ENCODE peak calls at places on chromosomes 16 and 17, in seven cellular contexts. L is epithelial cell of esophagus, K is neural progenitor cell, O is WTC11, S is SK-N-SH, J is fibroblast of the aortic adventitia, G is prostate gland. A is an unnamed sample.

GRCh38 chr17:68035523-68036303 is at the start of gene KPNA2:
- DNase-seq in L (peak; percentile 98), K (peak; percentile 97), O (peak; percentile 90), S (peak; percentile 99), J (peak; percentile 99), G (peak; percentile 92), A (peak; percentile 91)

GRCh38 chr17:181213-182163 is at the start of gene DOC2B:
- DNase-seq in L (peak; percentile 24), K (peak; percentile 83), O (peak; percentile 54), S (peak; percentile 93), J (peak; percentile 2), G (peak; percentile 19), A (peak; percentile 32)

GRCh38 chr17:40399185-40399584 is 18.5 kb downstream of the TOP2A start:
- DNase-seq in L (peak; percentile 68), K (peak; percentile 72), O (no peak), S (peak; percentile 48), J (peak; percentile 83), G (no peak), A (no peak)

GRCh38 chr16:57245472-57246113 is 534 bp downstream of the ARL2BP start:
- DNase-seq in L (peak; percentile 31), K (no peak), O (peak; percentile 30), S (peak; percentile 62), J (peak; percentile 20), G (peak; percentile 24), A (peak; percentile 14)

GRCh38 chr17:17849863-17850373 is 13.1 kb upstream of the SREBF1 start:
- DNase-seq in L (no peak), K (peak; percentile 58), O (no peak), S (peak; percentile 58), J (peak; percentile 51), G (no peak), A (peak; percentile 31)

GRCh38 chr17:33225509-33225908 is 67.6 kb downstream of the ASIC2 start:
- DNase-seq in L (no peak), K (no peak), O (no peak), S (no peak), J (no peak), G (no peak), A (no peak)

GRCh38 chr17:83046759-83047478 is 32.5 kb upstream of the METRNL start:
- DNase-seq in L (no peak), K (no peak), O (no peak), S (no peak), J (no peak), G (no peak), A (no peak)

GRCh38 chr17:61302911-61303310 is 96.7 kb upstream of the TBX2 start:
- DNase-seq in L (no peak), K (no peak), O (no peak), S (no peak), J (no peak), G (no peak), A (no peak)

GRCh38 chr16:24208710-24209109 is 47.4 kb upstream of the CACNG3 start:
- DNase-seq in L (no peak), K (peak; percentile 94), O (peak; percentile 14), S (peak; percentile 12), J (no peak), G (no peak), A (no peak)

GRCh38 chr17:39082482-39082881 is 69.0 kb downstream of the PLXDC1 start:
- DNase-seq in L (no peak), K (no peak), O (no peak), S (no peak), J (peak; percentile 94), G (no peak), A (no peak)

GRCh38 chr17:13393841-13394710 is 207.7 kb downstream of the HS3ST3A1 start:
- DNase-seq in L (peak; percentile 58), K (no peak), O (no peak), S (no peak), J (peak; percentile 83), G (no peak), A (no peak)

GRCh38 chr17:40605301-40605700 is 40.0 kb upstream of the CCR7 start:
- DNase-seq in L (peak; percentile 30), K (no peak), O (no peak), S (no peak), J (no peak), G (no peak), A (no peak)

GRCh38 chr16:56948234-56948633 is 13.5 kb upstream of the CETP start:
- DNase-seq in L (no peak), K (no peak), O (no peak), S (no peak), J (no peak), G (no peak), A (no peak)

GRCh38 chr16:15509051-15509592 is 74.7 kb downstream of the BMERB1 start:
- DNase-seq in L (no peak), K (no peak), O (no peak), S (peak; percentile 27), J (no peak), G (no peak), A (no peak)

GRCh38 chr17:17740627-17741237 is 59.5 kb downstream of the RAI1 start:
- DNase-seq in L (peak; percentile 52), K (no peak), O (peak; percentile 43), S (no peak), J (no peak), G (no peak), A (no peak)

GRCh38 chr17:63512388-63512787 is 10.8 kb upstream of the KCNH6 start:
- DNase-seq in L (no peak), K (no peak), O (no peak), S (no peak), J (no peak), G (no peak), A (no peak)

GRCh38 chr17:80938556-80938955 is 53.1 kb upstream of the CHMP6 start:
- DNase-seq in L (no peak), K (no peak), O (no peak), S (no peak), J (no peak), G (no peak), A (no peak)

GRCh38 chr16:24643489-24643888 is 86.0 kb upstream of the TNRC6A start:
- DNase-seq in L (no peak), K (no peak), O (no peak), S (no peak), J (no peak), G (no peak), A (no peak)

GRCh38 chr17:73841431-73842060 is 197.3 kb upstream of the SDK2 start:
- DNase-seq in L (no peak), K (peak; percentile 66), O (peak; percentile 54), S (peak; percentile 65), J (no peak), G (no peak), A (no peak)

GRCh38 chr17:57672205-57672632 is 72.9 kb downstream of the CCDC182 start:
- DNase-seq in L (peak; percentile 87), K (no peak), O (no peak), S (peak; percentile 58), J (peak; percentile 62), G (peak; percentile 21), A (no peak)
- TF ChIP-seq CTCF in L (no peak), K (no peak), O (peak; percentile 10), S (no peak), J (no peak), G (no peak), A (no peak)

GRCh38 chr17:76367647-76368046 is 13.9 kb upstream of the PRPSAP1 start:
- DNase-seq in L (no peak), K (no peak), O (no peak), S (no peak), J (no peak), G (no peak), A (no peak)

GRCh38 chr17:76363107-76363801 is 9.5 kb upstream of the PRPSAP1 start:
- DNase-seq in L (no peak), K (no peak), O (no peak), S (no peak), J (no peak), G (no peak), A (no peak)

GRCh38 chr17:76366247-76366646 is 12.5 kb upstream of the PRPSAP1 start:
- DNase-seq in L (no peak), K (no peak), O (no peak), S (no peak), J (no peak), G (no peak), A (no peak)

GRCh38 chr17:76368545-76368944 is 14.8 kb upstream of the PRPSAP1 start:
- DNase-seq in L (no peak), K (no peak), O (no peak), S (peak; percentile 85), J (no peak), G (no peak), A (no peak)

DNA sequence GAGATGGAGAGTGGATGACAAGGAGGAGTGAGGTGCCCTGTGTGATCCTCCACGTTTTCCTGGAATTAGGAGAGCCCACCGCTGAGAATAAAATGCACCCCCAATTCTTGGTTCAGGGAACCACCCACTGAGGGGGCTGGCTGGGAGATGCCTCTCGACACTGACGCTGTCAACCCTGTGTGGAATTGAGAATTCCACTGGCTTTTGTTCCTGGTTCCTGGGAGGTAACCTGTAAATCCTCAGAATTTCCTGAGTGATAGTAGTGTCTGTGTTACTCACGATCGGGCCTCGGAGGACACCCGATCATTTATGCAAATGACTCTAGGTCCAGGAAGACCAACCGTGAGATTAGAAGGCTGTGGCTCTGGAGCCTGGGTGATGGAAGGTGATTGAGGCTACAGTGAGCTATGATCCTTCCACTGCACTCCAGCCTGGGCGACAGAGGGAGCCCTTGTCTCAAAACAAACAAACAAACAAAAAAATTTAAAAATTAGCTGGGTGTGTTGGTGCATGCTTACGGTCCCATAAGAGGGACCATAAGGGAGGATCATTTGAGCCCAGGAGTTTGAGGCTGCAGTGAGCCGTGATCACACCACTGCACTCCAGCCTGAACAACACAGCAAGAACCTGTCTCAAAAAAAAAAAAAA is 11.7 kb upstream of the PRPSAP1 start:
- DNase-seq in L (peak; percentile 50), K (peak; percentile 30), O (no peak), S (no peak), J (no peak), G (no peak), A (no peak)
- TF ChIP-seq CTCF in L (peak; percentile 60), K (peak; percentile 55), O (no peak), S (no peak), J (peak; percentile 23), G (no peak), A (no peak)

GRCh38 chr17:16491703-16492612 is at the start of gene LRRC75A:
- DNase-seq in L (peak; percentile 41), K (peak; percentile 92), O (peak; percentile 75), S (peak; percentile 92), J (no peak), G (peak; percentile 21), A (peak; percentile 63)
- TF ChIP-seq CTCF in L (no peak), K (peak; percentile 50), O (no peak), S (no peak), J (no peak), G (no peak), A (no peak)

GRCh38 chr16:50323335-50324011 is 45.3 kb downstream of the BRD7 start:
- DNase-seq in L (peak; percentile 47), K (no peak), O (no peak), S (peak; percentile 36), J (peak; percentile 52), G (no peak), A (no peak)

GRCh38 chr16:50324345-50324744 is 44.4 kb downstream of the BRD7 start:
- DNase-seq in L (no peak), K (no peak), O (no peak), S (no peak), J (no peak), G (no peak), A (no peak)

GRCh38 chr16:50326264-50326663 is 42.5 kb downstream of the BRD7 start:
- DNase-seq in L (no peak), K (no peak), O (no peak), S (no peak), J (no peak), G (no peak), A (no peak)

GRCh38 chr16:50329446-50330189 is 39.2 kb downstream of the BRD7 start:
- DNase-seq in L (no peak), K (no peak), O (no peak), S (no peak), J (no peak), G (no peak), A (no peak)

GRCh38 chr16:50326835-50327465 is 41.8 kb downstream of the BRD7 start:
- DNase-seq in L (peak; percentile 61), K (peak; percentile 68), O (no peak), S (no peak), J (peak; percentile 47), G (no peak), A (no peak)
- TF ChIP-seq CTCF in L (peak; percentile 64), K (peak; percentile 65), O (no peak), S (peak; percentile 50), J (peak; percentile 52), G (peak; percentile 36), A (peak; percentile 65)

A was measured in neural crest cell.